ENCODE peak calls at places on chromosomes 11 and 22, in eight cellular contexts. C is posterior cingulate gyrus; H is activated CD4-positive, alpha-beta T cell treated with anti-CD3 and anti-CD28 coated beads for 1 hour; Y is stimulated activated CD4-positive, alpha-beta T cell treated with anti-CD3 and anti-CD28 coated beads, TNF-alpha, amount 100 ng/mL, for 4 hours; W is CD4-positive, CD25-positive, alpha-beta regulatory T cell; A is activated gamma-delta T cell; Q is EL; B is activated naive CD8-positive, alpha-beta T cell treated with anti-CD3 and anti-CD28 coated beads, Interleukin-2, amount 50 U/mL, for 24 hours. E is an unnamed sample.
A peak's percentile ranks its signal among the peaks of the same experiment; 100 is the strongest.

GRCh38 chr22:28351585-28351984 is 328.1 kb downstream of the TTC28 start:
- DNase-seq in C (no peak), H (no peak), Y (no peak), W (no peak), A (no peak), Q (no peak), B (no peak), E (no peak)

GRCh38 chr11:28760676-28761390 is 652.6 kb downstream of the METTL15 start:
- DNase-seq in C (no peak), H (no peak), Y (no peak), W (no peak), A (no peak), Q (peak; percentile 66), B (no peak), E (no peak)

GRCh38 chr11:109940816-109941215 is 152.4 kb upstream of the ZC3H12C start:
- DNase-seq in C (no peak), H (no peak), Y (no peak), W (peak; percentile 11), A (no peak), Q (peak; percentile 87), B (no peak), E (no peak)

GRCh38 chr11:68150029-68150428 is 28.8 kb upstream of the CHKA start:
- DNase-seq in C (no peak), H (no peak), Y (no peak), W (no peak), A (no peak), Q (peak; percentile 23), B (no peak), E (no peak)

GRCh38 chr11:1196516-1197391 is 26.1 kb upstream of the MUC5B start:
- DNase-seq in C (no peak), H (no peak), Y (no peak), W (no peak), A (no peak), Q (no peak), B (no peak), E (no peak)

GRCh38 chr11:61380914-61381313 is 11.5 kb upstream of the TMEM216 start:
- DNase-seq in C (no peak), H (no peak), Y (no peak), W (no peak), A (no peak), Q (no peak), B (no peak), E (no peak)

GRCh38 chr11:60905551-60906113 is 753 bp downstream of the PRPF19 start:
- DNase-seq in C (no peak), H (no peak), Y (no peak), W (peak; percentile 50), A (no peak), Q (peak; percentile 68), B (no peak), E (no peak)

GRCh38 chr11:64207247-64208085 is 945 bp downstream of the FERMT3 start:
- DNase-seq in C (no peak), H (peak; percentile 56), Y (peak; percentile 76), W (peak; percentile 90), A (peak; percentile 29), Q (peak; percentile 81), B (peak; percentile 86), E (no peak)

GRCh38 chr11:87535513-87535912 is 497.8 kb downstream of the TMEM135 start:
- DNase-seq in C (no peak), H (no peak), Y (no peak), W (no peak), A (no peak), Q (no peak), B (no peak), E (no peak)

GRCh38 chr11:117986981-117987495 is 844 bp downstream of the IL10RA start:
- DNase-seq in C (no peak), H (peak; percentile 40), Y (peak; percentile 31), W (peak; percentile 91), A (no peak), Q (no peak), B (peak; percentile 50), E (no peak)

GRCh38 chr11:9957072-9957471 is 293.2 kb downstream of the SWAP70 start:
- DNase-seq in C (no peak), H (no peak), Y (no peak), W (no peak), A (no peak), Q (no peak), B (no peak), E (no peak)

GRCh38 chr11:66489636-66490035 is 9.4 kb downstream of the DPP3 start:
- DNase-seq in C (no peak), H (no peak), Y (no peak), W (no peak), A (no peak), Q (no peak), B (no peak), E (no peak)

GRCh38 chr11:80505771-80506170 is 1064.9 kb upstream of the TENM4 start:
- DNase-seq in C (no peak), H (no peak), Y (no peak), W (no peak), A (no peak), Q (no peak), B (no peak), E (no peak)

GRCh38 chr11:105344938-105345337 is 205.4 kb upstream of the CARD18 start:
- DNase-seq in C (no peak), H (no peak), Y (no peak), W (no peak), A (no peak), Q (no peak), B (no peak), E (no peak)

GRCh38 chr22:31490496-31490925 is 869 bp upstream of the EIF4ENIF1 start:
- DNase-seq in C (peak; percentile 30), H (peak; percentile 22), Y (peak; percentile 3), W (peak; percentile 80), A (no peak), Q (peak; percentile 80), B (peak; percentile 67), E (peak; percentile 5)

GRCh38 chr11:7575841-7576451 is 62.1 kb downstream of the PPFIBP2 start:
- DNase-seq in C (no peak), H (peak; percentile 13), Y (no peak), W (peak; percentile 19), A (no peak), Q (peak; percentile 41), B (peak; percentile 52), E (no peak)

GRCh38 chr11:46175401-46176002 is 54.2 kb upstream of the PHF21A start:
- DNase-seq in C (no peak), H (no peak), Y (no peak), W (no peak), A (no peak), Q (no peak), B (no peak), E (no peak)

GRCh38 chr22:35310556-35311550 is 11.2 kb downstream of the TOM1 start:
- DNase-seq in C (no peak), H (no peak), Y (no peak), W (peak; percentile 68), A (no peak), Q (no peak), B (no peak), E (no peak)

GRCh38 chr11:61926235-61926634 is 8.9 kb upstream of the RAB3IL1 start:
- DNase-seq in C (no peak), H (no peak), Y (no peak), W (no peak), A (no peak), Q (no peak), B (no peak), E (no peak)

GRCh38 chr11:109677876-109678275 is 255.9 kb downstream of the C11orf87 start:
- DNase-seq in C (no peak), H (no peak), Y (no peak), W (no peak), A (no peak), Q (no peak), B (no peak), E (no peak)

GRCh38 chr11:113193894-113194293 is 120.5 kb upstream of the TTC12 start:
- DNase-seq in C (no peak), H (no peak), Y (no peak), W (no peak), A (no peak), Q (no peak), B (no peak), E (no peak)

GRCh38 chr11:64226507-64227051 is 505 bp downstream of the NUDT22 start:
- DNase-seq in C (peak; percentile 31), H (peak; percentile 24), Y (no peak), W (peak; percentile 80), A (peak; percentile 53), Q (peak; percentile 37), B (peak; percentile 74), E (no peak)

GRCh38 chr11:10407055-10407454 is 48.0 kb upstream of the AMPD3 start:
- DNase-seq in C (no peak), H (no peak), Y (no peak), W (no peak), A (no peak), Q (peak; percentile 86), B (no peak), E (no peak)

GRCh38 chr11:99208813-99209212 is 188.1 kb downstream of the CNTN5 start:
- DNase-seq in C (no peak), H (no peak), Y (no peak), W (no peak), A (no peak), Q (no peak), B (no peak), E (no peak)

GRCh38 chr11:101862410-101863233 is 52.2 kb upstream of the CEP126 start:
- DNase-seq in C (no peak), H (no peak), Y (no peak), W (no peak), A (no peak), Q (peak; percentile 82), B (no peak), E (no peak)

GRCh38 chr11:76773921-76774361 is 9.2 kb upstream of the TSKU start:
- DNase-seq in C (no peak), H (no peak), Y (no peak), W (no peak), A (no peak), Q (no peak), B (no peak), E (no peak)

GRCh38 chr11:123650901-123651300 is 3.5 kb downstream of the SCN3B start:
- DNase-seq in C (no peak), H (no peak), Y (no peak), W (no peak), A (no peak), Q (no peak), B (no peak), E (no peak)

GRCh38 chr11:110777765-110778164 is 65.5 kb upstream of the ARHGAP20 start:
- DNase-seq in C (no peak), H (no peak), Y (no peak), W (no peak), A (no peak), Q (peak; percentile 31), B (no peak), E (no peak)

GRCh38 chr22:30602049-30602448 is 4.9 kb upstream of the TCN2 start:
- DNase-seq in C (no peak), H (no peak), Y (no peak), W (peak; percentile 55), A (no peak), Q (peak; percentile 28), B (no peak), E (no peak)